ENCODE peak calls at places on chromosomes 3 and 15, in seven cellular contexts. G is GM23338, J is A673, O is PC-3, S is ovary, V is esophagus squamous epithelium, A is mucosa of descending colon. K is an unnamed sample. For H3K4me1, the result is how much of the 10 kb centered on the place peaks cover.

GRCh38 chr3:98764692-98765002 is 1.5 kb downstream of the ST3GAL6 start:
- DNase-seq in G (no peak), J (no peak), O (no peak), S (no peak), V (no peak), A (no peak), K (no peak)

GRCh38 chr15:91408476-91409076 is 308.5 kb downstream of the SV2B start:
- DNase-seq in G (no peak), J (no peak), O (no peak), S (no peak), V (no peak), A (peak), K (no peak)

GRCh38 chr3:53846134-53846850 is at the start of the genes CHDH and IL17RB:
- DNase-seq in G (peak), J (no peak), O (peak), S (peak), V (no peak), A (peak), K (peak)

GRCh38 chr3:89562373-89562772 is 455.0 kb downstream of the EPHA3 start:
- DNase-seq in G (peak), J (no peak), O (peak), S (no peak), V (no peak), A (no peak), K (no peak)

GRCh38 chr3:172287811-172288477 is 160.3 kb downstream of the GHSR start:
- DNase-seq in G (no peak), J (no peak), O (no peak), S (no peak), V (no peak), A (no peak), K (no peak)

GRCh38 chr15:40906947-40907802 is 12.9 kb downstream of the VPS18 start:
- DNase-seq in G (no peak), J (peak), O (peak), S (peak), V (no peak), A (peak), K (peak)

GRCh38 chr15:101505610-101506337 is 16.3 kb upstream of the PCSK6 start:
- DNase-seq in G (no peak), J (no peak), O (no peak), S (no peak), V (no peak), A (no peak), K (no peak)

GRCh38 chr3:53164911-53165310 is 3.9 kb downstream of the PRKCD start:
- DNase-seq in G (peak), J (no peak), O (no peak), S (no peak), V (no peak), A (no peak), K (no peak)

GRCh38 chr3:69511361-69511760 is 125.5 kb upstream of the FRMD4B start:
- DNase-seq in G (no peak), J (no peak), O (no peak), S (no peak), V (no peak), A (no peak), K (no peak)

DNA sequence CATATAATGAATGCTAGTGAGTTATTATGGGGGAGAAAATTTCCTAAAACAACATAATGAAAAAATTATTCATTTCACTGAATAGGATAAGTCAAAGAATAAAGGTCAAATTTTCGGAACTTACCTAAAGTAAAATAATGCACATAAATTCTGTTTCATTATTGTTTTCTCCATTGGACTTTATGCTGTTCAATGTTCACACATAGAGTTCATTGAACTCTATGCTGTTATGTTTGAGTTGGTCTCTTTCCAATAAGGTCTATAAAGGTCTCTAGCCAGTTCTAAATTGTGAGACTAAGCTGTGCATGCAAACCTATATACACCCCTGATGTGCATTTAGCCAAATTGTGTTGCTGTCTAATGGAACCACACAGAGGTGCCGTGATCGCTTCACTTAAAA is 28.5 kb upstream of the STT3B start:
- DNase-seq in G (no peak), J (no peak), O (no peak), S (no peak), V (no peak), A (no peak), K (no peak)
- H3K4me1 ChIP-seq in G (under half), J (under half), O (under half), S (under half), V (under half), A (under half), K (under half)

GRCh38 chr3:179151474-179151873 is 3.3 kb downstream of the PIK3CA start:
- DNase-seq in G (no peak), J (no peak), O (no peak), S (no peak), V (no peak), A (no peak), K (no peak)

GRCh38 chr3:179147571-179148445 is at the start of gene PIK3CA:
- DNase-seq in G (peak), J (peak), O (peak), S (peak), V (peak), A (peak), K (peak)

GRCh38 chr3:179148446-179149238 is 485 bp downstream of the PIK3CA start:
- DNase-seq in G (peak), J (peak), O (peak), S (peak), V (no peak), A (peak), K (peak)

GRCh38 chr3:179149239-179149887 is 1.2 kb downstream of the PIK3CA start:
- DNase-seq in G (peak), J (no peak), O (peak), S (peak), V (no peak), A (peak), K (no peak)

GRCh38 chr3:179149951-179150350 is 1.8 kb downstream of the PIK3CA start:
- DNase-seq in G (no peak), J (no peak), O (no peak), S (no peak), V (no peak), A (no peak), K (no peak)
- H3K4me1 ChIP-seq in G (under half), J (under half), O (under half), S (under half), V (under half), A (under half), K (under half)

GRCh38 chr3:135159848-135160247 is 364.8 kb downstream of the EPHB1 start:
- DNase-seq in G (no peak), J (no peak), O (no peak), S (no peak), V (no peak), A (no peak), K (no peak)

GRCh38 chr3:135155791-135156190 is 360.7 kb downstream of the EPHB1 start:
- DNase-seq in G (no peak), J (no peak), O (no peak), S (no peak), V (no peak), A (no peak), K (no peak)

GRCh38 chr3:135154186-135154585 is 359.1 kb downstream of the EPHB1 start:
- DNase-seq in G (no peak), J (no peak), O (no peak), S (no peak), V (no peak), A (no peak), K (no peak)

GRCh38 chr3:135157045-135157444 is 362.0 kb downstream of the EPHB1 start:
- DNase-seq in G (no peak), J (no peak), O (no peak), S (no peak), V (no peak), A (no peak), K (no peak)

DNA sequence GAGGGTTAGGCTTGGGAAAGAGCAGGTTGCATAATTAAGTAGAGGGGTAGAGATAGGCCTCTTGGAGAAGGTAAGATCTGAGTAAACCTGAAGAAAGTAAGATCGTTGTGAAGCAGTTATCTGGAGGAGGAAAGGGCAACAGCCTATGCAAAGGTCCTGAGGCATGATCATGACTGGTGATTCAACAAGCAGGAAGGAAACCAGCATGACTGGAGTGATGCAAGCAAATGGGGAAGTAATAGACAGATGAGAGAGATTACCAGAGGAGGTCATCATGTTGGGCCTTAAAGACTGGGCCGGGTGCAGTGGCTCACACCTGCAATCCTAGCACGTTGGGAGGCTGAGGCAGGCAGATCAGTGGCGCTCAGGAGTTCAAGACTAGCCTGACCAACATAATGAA is 360.2 kb downstream of the EPHB1 start:
- DNase-seq in G (no peak), J (no peak), O (no peak), S (no peak), V (no peak), A (no peak), K (no peak)
- H3K4me1 ChIP-seq in G (under half), J (under half), O (under half), S (under half), V (under half), A (under half), K (under half)

GRCh38 chr15:60683156-60683555 is 204.2 kb upstream of the ICE2 start:
- DNase-seq in G (no peak), J (no peak), O (no peak), S (no peak), V (no peak), A (no peak), K (no peak)
- H3K4me1 ChIP-seq in G (under half), J (under half), O (under half), S (under half), V (under half), A (under half), K (under half)